ENCODE peak calls at places on chromosome 2, in five cellular contexts. Q is tibial nerve, L is heart right ventricle, N is cardiac fibroblast, S is prostate gland. W is an unnamed sample.

GRCh38 chr2:134668821-134669220 is 50.0 kb downstream of the TMEM163 start:
- DNase-seq in Q (no peak), L (no peak), N (no peak), S (no peak), W (no peak)

GRCh38 chr2:190137561-190137960 is 75.0 kb upstream of the MSTN start:
- DNase-seq in Q (no peak), L (no peak), N (peak), S (no peak), W (no peak)

GRCh38 chr2:43199492-43200481 is 26.6 kb downstream of the ZFP36L2 start:
- DNase-seq in Q (no peak), L (no peak), N (no peak), S (no peak), W (no peak)

GRCh38 chr2:64049633-64050220 is 30.5 kb upstream of the VPS54 start:
- DNase-seq in Q (peak), L (peak), N (peak), S (peak), W (peak)

GRCh38 chr2:233940376-233941276 is 23.5 kb downstream of the TRPM8 start:
- DNase-seq in Q (no peak), L (no peak), N (no peak), S (no peak), W (no peak)

GRCh38 chr2:134866498-134867099 is 28.2 kb downstream of the ACMSD start:
- DNase-seq in Q (no peak), L (no peak), N (peak), S (no peak), W (no peak)

GRCh38 chr2:173094731-173095130 is 19.1 kb downstream of the MAP3K20 start:
- DNase-seq in Q (no peak), L (no peak), N (no peak), S (no peak), W (no peak)

GRCh38 chr2:120347387-120348010 is 1.6 kb downstream of the INHBB start:
- DNase-seq in Q (no peak), L (no peak), N (no peak), S (peak), W (no peak)

GRCh38 chr2:124683536-124684407 is 658.7 kb downstream of the CNTNAP5 start:
- DNase-seq in Q (no peak), L (no peak), N (peak), S (no peak), W (no peak)

GRCh38 chr2:19369341-19369955 is 11.0 kb upstream of the OSR1 start:
- DNase-seq in Q (no peak), L (no peak), N (peak), S (no peak), W (no peak)

GRCh38 chr2:221283896-221284295 is 288.2 kb downstream of the EPHA4 start:
- DNase-seq in Q (no peak), L (no peak), N (peak), S (no peak), W (no peak)

GRCh38 chr2:189444322-189444721 is 3.0 kb downstream of the WDR75 start:
- DNase-seq in Q (no peak), L (no peak), N (peak), S (no peak), W (no peak)

GRCh38 chr2:130393318-130393910 is 37.6 kb downstream of the PTPN18 start:
- DNase-seq in Q (no peak), L (no peak), N (no peak), S (no peak), W (no peak)

GRCh38 chr2:13000644-13001375 is 284.1 kb downstream of the TRIB2 start:
- DNase-seq in Q (no peak), L (peak), N (peak), S (no peak), W (no peak)

GRCh38 chr2:207533609-207534008 is 3.8 kb downstream of the CREB1 start:
- DNase-seq in Q (no peak), L (no peak), N (no peak), S (peak), W (no peak)
- H3K4me3 ChIP-seq in Q (no peak), L (no peak), N (no peak), S (no peak), W (no peak)

GRCh38 chr2:192194866-192195547 is at the start of gene TMEFF2:
- DNase-seq in Q (peak), L (peak), N (peak), S (peak), W (no peak)
- TF ChIP-seq CTCF in Q (no peak), L (no peak), N (peak), S (no peak), W (no peak)

GRCh38 chr2:239120664-239121063 is 272.8 kb downstream of the TWIST2 start:
- DNase-seq in Q (no peak), L (peak), N (no peak), S (no peak), W (no peak)
- H3K4me3 ChIP-seq in Q (no peak), L (no peak), N (no peak), S (no peak), W (no peak)

GRCh38 chr2:188291142-188291616 is 495 bp upstream of the GULP1 start:
- DNase-seq in Q (no peak), L (no peak), N (peak), S (no peak), W (no peak)

GRCh38 chr2:188293601-188294482 is 2.2 kb downstream of the GULP1 start:
- DNase-seq in Q (peak), L (peak), N (peak), S (peak), W (no peak)

GRCh38 chr2:188292446-188293239 is 969 bp downstream of the GULP1 start:
- DNase-seq in Q (peak), L (peak), N (peak), S (peak), W (no peak)

GRCh38 chr2:188294547-188294946 is 2.9 kb downstream of the GULP1 start:
- DNase-seq in Q (no peak), L (no peak), N (no peak), S (no peak), W (no peak)

GRCh38 chr2:188291617-188292445 is at the start of gene GULP1:
- DNase-seq in Q (peak), L (peak), N (peak), S (peak), W (no peak)
- TF ChIP-seq CTCF in Q (peak), L (peak), N (peak), S (peak), W (no peak)

DNA sequence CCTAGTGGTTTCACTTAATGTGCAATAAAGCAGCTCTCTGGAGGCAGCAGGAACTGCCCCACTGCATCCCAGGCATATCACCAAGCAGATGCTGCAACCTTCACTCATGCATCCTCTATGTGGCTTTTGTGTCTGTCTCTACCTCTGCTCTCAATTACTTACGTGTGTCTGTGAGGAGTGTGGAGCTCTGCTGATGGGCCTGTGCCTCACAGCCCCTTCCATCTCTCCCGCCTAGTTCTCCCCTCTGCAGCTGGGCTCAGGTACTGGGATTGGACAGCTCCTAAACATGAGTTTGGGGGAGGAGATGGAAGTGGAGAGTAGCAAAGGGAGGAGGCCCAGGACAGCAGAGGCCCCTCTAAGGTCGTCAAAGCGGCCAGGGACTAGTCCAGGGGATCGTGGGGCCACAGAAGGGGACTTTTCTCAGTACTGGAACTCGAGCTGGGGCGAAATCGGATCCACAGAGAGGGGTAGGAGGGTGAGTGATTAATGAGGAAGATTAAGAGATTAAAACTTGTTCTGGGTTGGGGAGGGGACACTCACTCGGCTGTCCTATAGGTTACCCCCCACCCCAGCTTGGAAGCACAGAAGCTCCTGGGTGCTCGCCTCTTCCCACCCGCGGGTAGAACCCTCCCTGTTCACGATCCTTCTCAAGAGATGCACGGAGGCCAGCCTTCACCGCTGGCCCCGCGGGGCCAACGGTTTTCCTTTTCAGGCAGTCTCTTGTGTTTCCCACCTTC is 2.1 kb upstream of the LBX2 start:
- DNase-seq in Q (no peak), L (no peak), N (no peak), S (no peak), W (no peak)
- H3K4me3 ChIP-seq in Q (no peak), L (no peak), N (no peak), S (no peak), W (no peak)

GRCh38 chr2:160209457-160209856 is 9.4 kb upstream of the ITGB6 start:
- DNase-seq in Q (no peak), L (no peak), N (peak), S (no peak), W (no peak)
- TF ChIP-seq CTCF in Q (no peak), L (no peak), N (no peak), S (no peak), W (no peak)

GRCh38 chr2:231711677-231712461 is 3.5 kb downstream of the PTMA start:
- DNase-seq in Q (no peak), L (no peak), N (no peak), S (no peak), W (no peak)
- H3K4me3 ChIP-seq in Q (peak), L (no peak), N (peak), S (peak), W (peak)

DNA sequence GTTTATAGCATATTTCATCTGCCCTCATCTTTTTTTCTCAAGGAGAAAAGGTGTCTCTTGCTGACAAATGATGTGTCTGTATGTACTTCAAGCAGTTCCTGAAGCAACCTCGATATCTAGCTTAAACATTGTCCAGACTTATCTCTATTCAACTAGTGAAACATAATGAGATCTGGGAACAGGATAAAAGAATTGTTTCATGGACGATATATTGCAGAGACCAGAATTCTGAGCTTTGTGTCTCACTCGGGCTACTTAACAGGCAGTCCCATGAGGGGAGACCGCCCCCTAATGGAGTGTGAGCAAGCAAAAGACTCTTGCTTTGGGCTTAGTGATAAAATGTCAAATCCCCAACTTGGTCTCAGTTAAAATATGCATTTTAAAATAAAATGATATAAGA is 929.2 kb upstream of the SOX11 start:
- DNase-seq in Q (no peak), L (no peak), N (no peak), S (peak), W (no peak)
- TF ChIP-seq CTCF in Q (no peak), L (peak), N (no peak), S (peak), W (no peak)

W was measured in GM12864.